ENCODE peak calls at places on chromosome 10, in eight cellular contexts. K is heart left ventricle; H is effector CD4-positive, alpha-beta T cell; B is NCI-H2081; U is A673; W is nephron progenitor cell; I is Calu3; M is Peyer's patch. C is an unnamed sample.

GRCh38 chr10:84198206-84198915 is 4.0 kb downstream of the CDHR1 start:
- DNase-seq in K (no peak), I (no peak), M (no peak), B (no peak), W (no peak), H (no peak), U (no peak), C (no peak)

GRCh38 chr10:52663161-52663560 is 109.4 kb downstream of the MBL2 start:
- DNase-seq in I (no peak), M (no peak), K (no peak), W (no peak), H (no peak), U (no peak), B (no peak), C (no peak)

GRCh38 chr10:104350146-104350635 is 3.4 kb upstream of the CFAP58 start:
- DNase-seq in U (peak; percentile 82), W (no peak), B (peak; percentile 48), I (no peak), M (no peak), K (no peak), H (no peak), C (no peak)

GRCh38 chr10:122344741-122345258 is 29.7 kb upstream of the PLEKHA1 start:
- DNase-seq in M (no peak), K (no peak), W (no peak), U (no peak), H (no peak), I (no peak), B (no peak), C (no peak)

GRCh38 chr10:102347236-102347828 is 48.2 kb upstream of the NFKB2 start:
- DNase-seq in H (no peak), B (no peak), W (peak; percentile 42), K (no peak), U (peak; percentile 36), I (peak; percentile 48), M (no peak), C (no peak)

GRCh38 chr10:26725837-26726727 is 28.6 kb downstream of the PDSS1 start:
- DNase-seq in B (peak; percentile 1), K (peak; percentile 72), U (peak; percentile 71), W (peak; percentile 35), H (no peak), M (no peak), I (peak; percentile 56), C (no peak)

GRCh38 chr10:113038985-113039384 is 88.9 kb downstream of the TCF7L2 start:
- DNase-seq in M (no peak), W (no peak), I (no peak), U (no peak), B (no peak), K (no peak), H (no peak), C (no peak)

GRCh38 chr10:77637474-77637985 is at the start of gene KCNMA1:
- DNase-seq in W (peak; percentile 58), U (peak; percentile 29), M (no peak), H (no peak), B (peak; percentile 26), K (no peak), I (peak; percentile 43), C (no peak)

GRCh38 chr10:81838950-81839349 is 36.0 kb upstream of the NRG3 start:
- DNase-seq in M (no peak), W (peak; percentile 20), U (no peak), H (no peak), K (no peak), B (no peak), I (peak; percentile 36), C (no peak)

GRCh38 chr10:102727037-102727818 is 12.8 kb downstream of the SFXN2 start:
- DNase-seq in H (no peak), U (no peak), B (no peak), I (no peak), K (no peak), W (no peak), M (no peak), C (no peak)

GRCh38 chr10:114458955-114459354 is 54.7 kb upstream of the AFAP1L2 start:
- DNase-seq in H (no peak), I (peak; percentile 41), M (no peak), W (peak; percentile 57), B (peak; percentile 3), U (peak; percentile 38), K (peak; percentile 70), C (no peak)

GRCh38 chr10:103658049-103658577 is 164.6 kb downstream of the NEURL1 start:
- DNase-seq in I (no peak), K (no peak), B (no peak), H (no peak), M (no peak), U (no peak), W (no peak), C (no peak)

GRCh38 chr10:3096149-3096548 is 28.8 kb downstream of the PFKP start:
- DNase-seq in I (no peak), M (no peak), H (no peak), W (no peak), U (no peak), B (no peak), K (no peak), C (no peak)

GRCh38 chr10:114762811-114763210 is 58.8 kb upstream of the FHIP2A start:
- DNase-seq in U (no peak), B (no peak), K (no peak), M (no peak), H (no peak), I (no peak), W (no peak), C (no peak)

GRCh38 chr10:126021833-126022500 is 125.6 kb downstream of the FANK1 start:
- DNase-seq in M (no peak), W (no peak), K (no peak), U (no peak), I (no peak), H (no peak), B (no peak), C (no peak)

C was measured in T-helper 22 cell.